ENCODE peak calls at places on chromosomes 5 and 9, in five cellular contexts. J is H9, E is astrocyte of the spinal cord, C is PC-9, W is nephron progenitor cell. O is an unnamed sample.

GRCh38 chr5:103283869-103284268 is 25.3 kb downstream of the MACIR start:
- DNase-seq in J (no peak), E (no peak), C (no peak), W (no peak), O (no peak)

GRCh38 chr9:136629001-136629878 is 33.5 kb upstream of the EGFL7 start:
- DNase-seq in J (no peak), E (no peak), C (no peak), W (peak), O (no peak)

GRCh38 chr5:41924526-41924871 is 582 bp upstream of the FBXO4 start:
- DNase-seq in J (no peak), E (no peak), C (no peak), W (no peak), O (no peak)

GRCh38 chr5:124289641-124290201 is 456.7 kb downstream of the ZNF608 start:
- DNase-seq in J (peak), E (no peak), C (no peak), W (peak), O (no peak)

GRCh38 chr9:40911647-40912046 is 216.8 kb downstream of the FOXD4L6 start:
- DNase-seq in J (no peak), E (no peak), C (no peak), W (no peak), O (no peak)

GRCh38 chr5:179841621-179842020 is 17.0 kb downstream of the MRNIP start:
- DNase-seq in J (no peak), E (no peak), C (no peak), W (no peak), O (no peak)

GRCh38 chr9:133475292-133475941 is 3.5 kb downstream of the SLC2A6 start:
- DNase-seq in J (no peak), E (no peak), C (no peak), W (no peak), O (no peak)

GRCh38 chr9:114512337-114512874 is 7.1 kb upstream of the WHRN start:
- DNase-seq in J (no peak), E (no peak), C (no peak), W (no peak), O (no peak)

GRCh38 chr9:99823392-99824377 is 2.0 kb downstream of the NR4A3 start:
- DNase-seq in J (peak), E (peak), C (peak), W (peak), O (peak)

GRCh38 chr9:97723819-97724218 is 26.7 kb upstream of the XPA start:
- DNase-seq in J (no peak), E (no peak), C (no peak), W (no peak), O (no peak)

GRCh38 chr5:81579525-81579924 is 171.4 kb downstream of the SSBP2 start:
- DNase-seq in J (no peak), E (no peak), C (no peak), W (no peak), O (no peak)

GRCh38 chr9:99121604-99122003 is 16.7 kb downstream of the TGFBR1 start:
- DNase-seq in J (no peak), E (no peak), C (no peak), W (no peak), O (no peak)

GRCh38 chr5:167147879-167148278 is 1143.6 kb upstream of the WWC1 start:
- DNase-seq in J (no peak), E (no peak), C (no peak), W (no peak), O (no peak)

GRCh38 chr5:9546973-9547947 is 1.4 kb upstream of the SEMA5A start:
- DNase-seq in J (peak), E (peak), C (no peak), W (peak), O (no peak)

GRCh38 chr9:36142510-36143161 is 6.1 kb downstream of the GLIPR2 start:
- DNase-seq in J (no peak), E (no peak), C (no peak), W (no peak), O (no peak)

GRCh38 chr9:36141761-36142160 is 5.2 kb downstream of the GLIPR2 start:
- DNase-seq in J (no peak), E (no peak), C (no peak), W (no peak), O (no peak)

GRCh38 chr9:36140086-36141084 is 3.9 kb downstream of the GLIPR2 start:
- DNase-seq in J (no peak), E (no peak), C (no peak), W (no peak), O (no peak)

GRCh38 chr9:36143242-36143641 is 6.7 kb downstream of the GLIPR2 start:
- DNase-seq in J (no peak), E (no peak), C (no peak), W (no peak), O (no peak)

DNA sequence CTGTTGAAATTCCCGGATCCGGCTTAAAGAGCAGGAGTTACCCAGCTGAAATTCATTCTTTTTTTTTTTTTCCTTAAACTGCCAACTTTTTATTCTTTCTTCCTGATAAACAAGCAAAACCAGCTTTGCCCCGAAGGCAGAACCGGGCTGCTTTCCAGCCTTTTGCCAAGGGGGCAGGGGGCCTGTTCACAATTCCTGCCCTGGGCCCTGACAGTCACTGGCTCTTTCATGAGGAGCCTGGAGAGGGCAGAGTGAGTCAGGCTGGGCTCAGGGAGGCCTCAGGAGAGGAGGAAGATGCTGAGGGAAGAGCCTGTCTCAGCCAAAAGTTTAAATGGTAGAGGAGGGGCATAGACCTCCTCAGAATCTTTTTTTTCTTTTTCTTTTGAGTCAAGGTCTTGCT is 4.8 kb downstream of the GLIPR2 start:
- DNase-seq in J (peak), E (no peak), C (peak), W (peak), O (no peak)
- TF ChIP-seq CTCF in J (peak), E (peak), C (no peak), W (no peak), O (no peak)

GRCh38 chr5:38018011-38018410 is 178.2 kb upstream of the GDNF start:
- DNase-seq in J (no peak), E (no peak), C (no peak), W (peak), O (no peak)
- TF ChIP-seq CTCF in J (no peak), E (no peak), C (no peak), W (no peak), O (no peak)

DNA sequence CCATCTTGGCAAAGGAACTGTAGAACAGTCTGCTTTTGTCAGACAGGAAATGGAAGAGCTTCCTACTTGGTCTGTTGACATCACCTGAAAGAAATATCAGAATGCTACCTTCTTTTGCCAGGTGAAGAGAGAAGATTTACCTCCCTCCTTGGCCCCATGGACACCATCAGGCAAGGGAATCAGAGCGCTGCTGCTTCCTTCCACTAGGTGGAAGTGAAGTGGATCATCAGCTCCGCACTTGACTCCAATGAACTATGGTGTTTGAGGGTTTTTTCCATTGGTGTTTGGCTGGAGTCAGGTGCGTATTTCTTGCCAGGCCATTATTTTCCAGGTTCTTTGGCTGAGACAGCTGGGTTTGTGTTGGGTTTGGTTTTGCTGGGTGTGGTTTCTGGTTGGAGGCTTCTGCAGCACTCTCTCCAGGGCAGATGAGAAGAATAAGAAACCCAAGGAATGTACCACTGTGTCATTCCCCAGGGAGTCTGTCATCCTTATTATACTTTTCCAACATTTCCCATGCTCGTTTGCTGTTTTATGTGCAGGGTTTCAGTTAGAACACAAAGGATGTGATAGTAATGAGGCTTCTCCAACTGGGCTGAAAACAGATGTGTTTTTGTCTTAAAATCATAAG is 12.4 kb downstream of the SPATA31E1 start:
- DNase-seq in J (peak), E (no peak), C (no peak), W (no peak), O (no peak)
- TF ChIP-seq CTCF in J (peak), E (peak), C (no peak), W (no peak), O (no peak)

DNA sequence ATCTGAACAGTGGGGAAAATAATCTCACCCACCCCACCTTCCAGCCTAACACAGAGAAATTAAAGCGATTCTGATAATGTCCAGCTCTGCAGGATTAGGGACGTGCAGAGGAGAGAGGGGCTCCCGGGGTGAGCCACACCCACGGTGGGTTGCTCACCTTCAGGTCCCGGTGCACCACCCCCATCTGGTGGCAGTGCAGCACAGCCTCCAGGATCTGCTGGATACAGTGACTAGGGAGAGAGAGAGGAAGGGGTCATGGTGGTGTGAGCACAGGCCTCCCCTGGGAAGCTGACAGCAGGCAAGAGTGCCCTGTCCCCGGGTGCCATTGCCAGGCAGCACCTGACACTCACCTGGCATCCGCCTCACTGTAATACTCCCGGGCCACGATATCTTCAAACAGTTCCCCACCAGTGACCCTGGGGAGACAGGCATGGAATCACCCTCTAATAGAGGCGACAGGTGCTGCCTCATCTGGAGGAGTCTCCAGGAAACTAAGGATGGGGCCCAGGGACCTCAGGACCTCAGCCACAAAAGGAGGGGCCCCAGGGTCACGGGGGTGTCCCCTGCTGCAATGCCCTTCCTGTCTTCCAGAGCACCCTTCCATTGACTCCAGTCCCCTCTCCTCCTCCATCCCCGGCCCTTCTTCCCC is 33.0 kb downstream of the CAMK2A start:
- DNase-seq in J (peak), E (no peak), C (no peak), W (peak), O (no peak)
- TF ChIP-seq CTCF in J (peak), E (peak), C (no peak), W (peak), O (no peak)